ENCODE peak calls at places on chromosomes 13 and 19, in five cellular contexts. L is upper lobe of right lung; N is aorta; K is left cardiac atrium; Y is stimulated activated naive B cell treated with anti-CD40 and anti-IgM and Interleukin-4, amounts not matched to agents 10 μg/mL and 1 μg/mL and 100 μg/mL, for 72 hours. C is an unnamed sample.

GRCh38 chr13:42574011-42574410 is at the start of gene TNFSF11:
- ATAC-seq in K (no peak), L (peak; percentile 55), N (no peak), Y (peak; percentile 38), C (peak; percentile 43)

GRCh38 chr13:108595416-108596257 is 33.8 kb upstream of the MYO16 start:
- ATAC-seq in N (no peak), K (no peak), Y (no peak), L (no peak), C (no peak)

GRCh38 chr13:40352385-40352778 is 314.1 kb downstream of the FOXO1 start:
- ATAC-seq in K (peak; percentile 78), Y (no peak), L (peak; percentile 74), N (peak; percentile 61), C (peak; percentile 13)

GRCh38 chr13:80244574-80244973 is 96.4 kb downstream of the SPRY2 start:
- ATAC-seq in N (no peak), Y (no peak), L (no peak), K (no peak), C (no peak)

GRCh38 chr19:51448011-51448744 is 10.1 kb downstream of the SIGLEC8 start:
- ATAC-seq in K (no peak), Y (peak; percentile 64), L (no peak), N (no peak), C (no peak)

GRCh38 chr19:10726268-10726667 is 8.4 kb downstream of the DNM2 start:
- ATAC-seq in Y (no peak), K (peak; percentile 45), N (no peak), L (no peak), C (no peak)

GRCh38 chr13:45473627-45474026 is 8.9 kb downstream of the COG3 start:
- ATAC-seq in K (no peak), Y (peak; percentile 68), N (no peak), L (no peak), C (no peak)

GRCh38 chr19:29685326-29685725 is 20.1 kb downstream of the PLEKHF1 start:
- ATAC-seq in K (no peak), L (peak; percentile 44), Y (no peak), N (no peak), C (no peak)

GRCh38 chr13:44109986-44110640 is 230.4 kb downstream of the LACC1 start:
- ATAC-seq in N (no peak), L (peak; percentile 40), K (no peak), Y (no peak), C (no peak)

GRCh38 chr19:41981724-41982123 is 12.3 kb downstream of the ATP1A3 start:
- ATAC-seq in L (no peak), K (no peak), Y (no peak), N (no peak), C (no peak)

GRCh38 chr19:1989513-1990229 is 25.8 kb downstream of the BTBD2 start:
- ATAC-seq in Y (no peak), N (no peak), K (no peak), L (no peak), C (no peak)

GRCh38 chr13:81577601-81578000 is 1236.7 kb upstream of the SPRY2 start:
- ATAC-seq in N (no peak), L (no peak), Y (no peak), K (no peak), C (no peak)

GRCh38 chr13:60417734-60418133 is 20.7 kb downstream of the TDRD3 start:
- ATAC-seq in Y (peak; percentile 49), K (no peak), L (no peak), N (no peak), C (no peak)

GRCh38 chr13:97280478-97280877 is 58.3 kb downstream of the MBNL2 start:
- ATAC-seq in L (no peak), N (no peak), K (no peak), Y (no peak), C (peak; percentile 36)

GRCh38 chr19:47766359-47766620 is 12.2 kb upstream of the SELENOW start:
- ATAC-seq in Y (no peak), N (no peak), L (no peak), K (no peak), C (no peak)

GRCh38 chr13:50422181-50423148 is 407.2 kb downstream of the KCNRG start:
- ATAC-seq in L (no peak), K (no peak), N (no peak), Y (peak; percentile 56), C (peak; percentile 58)

GRCh38 chr13:78700121-78700910 is 41.4 kb upstream of the OBI1 start:
- ATAC-seq in Y (no peak), L (no peak), N (no peak), K (no peak), C (no peak)

GRCh38 chr19:30830875-30831274 is 458.7 kb downstream of the ZNF536 start:
- ATAC-seq in Y (no peak), L (no peak), N (no peak), K (no peak), C (no peak)

GRCh38 chr19:17751103-17751911 is at the start of gene FCHO1:
- ATAC-seq in N (no peak), L (peak; percentile 54), Y (peak; percentile 62), K (no peak), C (peak; percentile 38)

GRCh38 chr19:28710278-28710677 is 502.7 kb downstream of the UQCRFS1 start:
- ATAC-seq in N (no peak), Y (peak; percentile 69), L (peak; percentile 61), K (no peak), C (no peak)

GRCh38 chr13:70107498-70108271 is at the start of gene ATXN8OS:
- ATAC-seq in N (peak; percentile 29), K (no peak), L (peak; percentile 12), Y (no peak), C (no peak)

GRCh38 chr13:113420833-113421600 is 32.3 kb downstream of the ADPRHL1 start:
- ATAC-seq in Y (no peak), L (peak; percentile 7), K (peak; percentile 32), N (peak; percentile 33), C (no peak)

GRCh38 chr13:93736111-93736510 is 509.5 kb downstream of the GPC6 start:
- ATAC-seq in N (no peak), K (no peak), Y (no peak), L (no peak), C (no peak)

GRCh38 chr13:40172149-40172591 is 494.3 kb downstream of the FOXO1 start:
- ATAC-seq in K (peak; percentile 27), Y (no peak), L (peak; percentile 53), N (no peak), C (peak; percentile 64)

GRCh38 chr19:53537523-53538377 is at the start of gene ZNF331:
- ATAC-seq in Y (peak; percentile 84), L (peak; percentile 91), N (peak; percentile 94), K (peak; percentile 93), C (peak; percentile 86)

GRCh38 chr19:33486936-33487793 is 34.4 kb downstream of the PEPD start:
- ATAC-seq in N (no peak), K (no peak), Y (no peak), L (no peak), C (no peak)

GRCh38 chr19:7153008-7153407 is 83.5 kb downstream of the ZNF557 start:
- ATAC-seq in L (peak; percentile 10), Y (no peak), K (no peak), N (peak; percentile 53), C (no peak)

GRCh38 chr13:23990443-23990842 is 93.1 kb upstream of the C1QTNF9B start:
- ATAC-seq in N (no peak), K (no peak), Y (no peak), L (no peak), C (no peak)

GRCh38 chr19:870963-871401 is 11.5 kb downstream of the CFD start:
- ATAC-seq in Y (no peak), L (peak; percentile 0), N (no peak), K (peak; percentile 36), C (no peak)